ENCODE peak calls at places on chromosomes 13 and 19, in five cellular contexts. M is cardiac muscle cell, O is thoracic aorta, F is NB4, R is gastrocnemius medialis. U is an unnamed sample.

GRCh38 chr19:42386974-42387707 is 3.0 kb downstream of the CNFN start:
- DNase-seq in F (peak; percentile 58), M (peak; percentile 70), R (no peak), O (no peak), U (no peak)

GRCh38 chr19:1259873-1260748 is 9.0 kb upstream of the CIRBP start:
- DNase-seq in O (no peak), F (no peak), M (no peak), R (no peak), U (no peak)

GRCh38 chr13:26881154-26881553 is 120.6 kb upstream of the GPR12 start:
- DNase-seq in R (no peak), M (no peak), O (no peak), F (no peak), U (peak; percentile 10)

GRCh38 chr13:85651440-85651839 is 147.8 kb downstream of the SLITRK6 start:
- DNase-seq in R (no peak), O (no peak), M (no peak), F (no peak), U (no peak)

GRCh38 chr13:114212096-114212495 is 22.6 kb upstream of the CDC16 start:
- DNase-seq in M (no peak), F (no peak), R (no peak), O (no peak), U (no peak)

GRCh38 chr13:108594153-108594552 is 35.3 kb upstream of the MYO16 start:
- DNase-seq in O (no peak), M (no peak), R (no peak), F (no peak), U (no peak)

GRCh38 chr13:42478531-42479156 is 95.3 kb upstream of the TNFSF11 start:
- DNase-seq in O (no peak), R (no peak), M (peak; percentile 37), F (peak; percentile 18), U (no peak)

GRCh38 chr13:56953965-56954364 is 186.8 kb upstream of the PRR20A start:
- DNase-seq in R (no peak), O (no peak), M (no peak), F (no peak), U (no peak)

GRCh38 chr13:43127103-43127817 is 103.9 kb downstream of the DNAJC15 start:
- DNase-seq in F (no peak), M (no peak), O (no peak), R (no peak), U (no peak)

GRCh38 chr13:41456768-41457588 is at the start of gene RGCC:
- DNase-seq in M (peak; percentile 78), O (peak; percentile 70), F (peak; percentile 78), R (peak; percentile 17), U (no peak)

GRCh38 chr13:111143875-111144540 is 28.9 kb downstream of the ARHGEF7 start:
- DNase-seq in R (no peak), F (no peak), M (no peak), O (no peak), U (no peak)

GRCh38 chr13:44212633-44213387 is 160.8 kb upstream of the SERP2 start:
- DNase-seq in M (no peak), F (no peak), R (peak; percentile 35), O (no peak), U (peak; percentile 40)

GRCh38 chr19:15871570-15871969 is 26.3 kb downstream of the CYP4F2 start:
- DNase-seq in M (no peak), O (no peak), R (no peak), F (no peak), U (no peak)

GRCh38 chr13:51995677-51996551 is 15.3 kb downstream of the ATP7B start:
- DNase-seq in O (no peak), R (no peak), F (peak; percentile 25), M (no peak), U (no peak)

GRCh38 chr19:53157601-53158000 is 1.3 kb downstream of the ZNF347 start:
- DNase-seq in R (no peak), F (no peak), M (peak; percentile 17), O (no peak), U (no peak)

DNA sequence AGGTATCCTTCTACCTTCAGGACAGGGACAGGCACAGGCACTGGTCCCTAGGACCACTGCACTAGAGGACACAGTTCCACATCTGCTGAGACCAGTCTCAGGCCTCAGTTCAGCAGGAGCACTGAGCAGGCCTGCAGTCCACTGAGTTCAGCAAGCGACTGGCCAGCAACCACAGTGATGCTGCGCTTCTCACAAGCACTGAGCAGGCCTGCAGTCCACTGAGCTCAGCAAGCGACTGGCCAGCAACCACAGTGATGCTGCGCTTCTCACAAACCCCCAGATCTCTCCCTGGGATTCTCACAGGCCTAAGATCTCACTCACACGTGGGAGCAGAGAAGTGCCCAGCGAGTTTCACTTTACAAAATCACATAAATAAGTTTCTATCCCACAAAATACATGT is 140.6 kb downstream of the IRS2 start:
- DNase-seq in R (no peak), O (no peak), M (no peak), F (no peak), U (no peak)
- TF ChIP-seq CTCF in R (no peak), O (no peak), M (no peak), F (no peak), U (no peak)

DNA sequence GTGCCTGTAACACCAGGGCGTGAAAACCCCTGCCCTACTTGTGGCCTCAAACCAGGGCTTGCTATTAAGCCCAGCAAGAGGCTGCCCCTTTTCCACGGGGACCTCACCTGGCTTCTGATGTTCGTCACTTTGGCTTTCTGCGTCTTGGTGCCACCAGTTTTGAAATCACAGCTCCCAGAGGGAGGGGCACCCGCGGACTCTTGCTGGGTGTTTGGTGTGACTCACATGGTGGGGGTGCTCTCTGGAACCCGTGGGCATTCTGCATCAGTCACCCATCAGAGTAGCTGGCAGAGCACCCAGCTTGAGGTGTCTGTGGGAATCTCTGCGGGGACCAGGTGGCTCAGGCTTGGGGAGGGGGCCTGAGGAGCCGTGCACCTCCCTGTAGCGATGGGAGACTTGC is 19.2 kb downstream of the SIPA1L3 start:
- DNase-seq in M (no peak), R (no peak), O (no peak), F (no peak), U (no peak)
- H3K4me3 ChIP-seq in M (no peak overlapping the region), R (no peak overlapping the region), O (no peak overlapping the region), F (no peak overlapping the region), U (no peak overlapping the region)

GRCh38 chr19:34824686-34825085 is 51.7 kb upstream of the ZNF599 start:
- DNase-seq in O (no peak), F (no peak), M (no peak), R (no peak), U (no peak)
- TF ChIP-seq CTCF in O (no peak), F (no peak), M (no peak), R (no peak), U (no peak)

DNA sequence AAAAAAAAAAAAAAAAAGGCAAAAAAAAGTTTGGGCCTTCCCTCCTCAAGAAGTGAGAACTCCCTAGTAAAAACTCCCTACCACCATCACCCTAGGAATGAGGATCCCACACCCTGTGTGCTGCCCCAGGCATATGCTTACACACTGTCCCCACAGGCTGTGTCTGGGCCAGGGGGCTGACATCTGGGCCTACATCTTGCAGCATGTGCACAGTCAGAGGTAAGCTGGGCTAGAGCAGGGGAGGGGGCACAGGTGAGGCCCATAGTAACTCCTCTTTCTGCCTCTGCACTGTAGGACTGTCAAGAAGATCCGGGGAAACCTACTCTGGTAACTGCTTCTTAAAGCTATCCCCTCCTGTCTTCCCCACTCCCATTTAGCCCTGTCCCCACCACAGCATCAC is 1.0 kb downstream of the HAUS5 start:
- DNase-seq in O (no peak), R (no peak), F (no peak), M (no peak), U (no peak)
- H3K4me3 ChIP-seq in O (no peak overlapping the region), R (no peak overlapping the region), F (no peak overlapping the region), M (no peak overlapping the region), U (no peak overlapping the region)

GRCh38 chr19:41339936-41340335 is 13.8 kb downstream of the TGFB1 start:
- DNase-seq in O (no peak), M (no peak), F (no peak), R (no peak), U (no peak)

GRCh38 chr19:41344162-41344561 is 9.6 kb downstream of the TGFB1 start:
- DNase-seq in O (no peak), M (no peak), R (no peak), F (no peak), U (no peak)

GRCh38 chr19:41341669-41342490 is 11.8 kb downstream of the TGFB1 start:
- DNase-seq in O (no peak), M (no peak), R (no peak), F (no peak), U (no peak)
- TF ChIP-seq CTCF in O (no peak), M (no peak), R (no peak), F (no peak), U (no peak)

GRCh38 chr19:50657672-50658437 is 8.6 kb downstream of the C19orf81 start:
- DNase-seq in F (peak; percentile 99), O (peak; percentile 54), M (peak; percentile 100), R (peak; percentile 16), U (peak; percentile 95)

GRCh38 chr19:50657222-50657669 is 8.0 kb downstream of the C19orf81 start:
- DNase-seq in M (no peak), F (no peak), R (no peak), O (no peak), U (no peak)

GRCh38 chr19:50660083-50660366 is 10.8 kb downstream of the C19orf81 start:
- DNase-seq in M (no peak), O (no peak), R (no peak), F (no peak), U (no peak)

GRCh38 chr19:50659318-50660082 is 10.3 kb downstream of the C19orf81 start:
- DNase-seq in F (no peak), R (no peak), O (no peak), M (no peak), U (no peak)

DNA sequence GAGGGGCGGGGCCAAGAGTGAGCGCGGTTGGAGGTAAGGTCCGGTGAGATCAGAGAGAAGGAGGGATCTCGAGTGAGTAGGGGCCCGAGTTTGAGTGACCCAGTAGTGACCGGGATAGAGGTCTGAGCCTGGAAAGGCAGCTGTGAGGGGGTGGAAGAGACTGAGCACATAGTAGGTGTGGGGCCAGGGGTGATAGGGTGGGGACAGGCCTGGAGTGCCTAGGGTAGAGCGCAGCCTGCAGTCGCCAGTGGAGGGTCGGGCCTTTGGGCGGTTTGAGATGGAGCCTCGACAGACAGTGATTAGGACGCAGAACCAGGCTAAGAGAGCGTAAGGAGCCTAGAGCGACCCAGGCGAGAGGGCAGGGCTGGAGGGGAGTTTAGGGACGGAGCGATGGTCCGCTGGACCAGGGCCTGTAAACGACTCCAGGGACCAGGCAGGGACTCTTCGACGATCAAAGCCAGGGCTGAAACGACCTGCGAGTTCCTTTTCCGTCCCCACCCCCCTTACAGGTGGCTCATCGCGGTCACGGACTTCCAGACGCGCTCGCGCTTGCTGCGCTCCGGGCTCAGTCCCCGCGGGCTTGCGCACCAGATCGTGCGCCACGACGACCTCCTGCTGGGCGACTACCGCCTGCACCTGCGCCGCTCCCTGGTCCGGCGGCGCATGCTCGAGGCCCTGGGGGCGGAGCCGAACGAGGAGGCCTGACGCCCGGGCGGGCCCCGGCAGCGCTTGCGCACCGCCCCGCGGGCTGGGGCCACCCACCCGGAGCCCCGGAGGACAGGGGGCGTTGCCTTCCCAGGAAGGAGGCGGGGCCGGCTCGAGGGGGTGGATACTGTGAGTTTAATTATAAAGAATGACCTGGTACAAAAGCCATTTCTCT is 9.4 kb downstream of the C19orf81 start:
- DNase-seq in M (peak; percentile 96), R (no peak), O (no peak), F (peak; percentile 93), U (no peak)
- H3K4me3 ChIP-seq in M (peak overlapping the region; percentile 55), R (peak overlapping the region; percentile 15), O (peak overlapping the region; percentile 45), F (peak overlapping the region; percentile 72), U (peak overlapping the region; percentile 64)

U was measured in AG04449.